ENCODE peak calls at places on chromosome 10, in nine cellular contexts. S is vagina, D is fibroblast of mammary gland, N is lower lobe of right lung, G is astrocyte of the spinal cord, Y is GM13977, M is left ventricle myocardium inferior, A is A549, Q is cardiac fibroblast. T is an unnamed sample.
A peak's percentile ranks its signal among the peaks of the same experiment; 100 is the strongest.

GRCh38 chr10:124996854-124997215 is 54.9 kb downstream of the ZRANB1 start:
- DNase-seq in S (no peak), D (no peak), N (peak; percentile 42), G (no peak), Y (peak; percentile 12), M (peak; percentile 12), A (no peak), Q (no peak), T (peak; percentile 79)

GRCh38 chr10:287814-288213 is 152.6 kb downstream of the ZMYND11 start:
- DNase-seq in S (no peak), D (no peak), N (no peak), G (no peak), Y (no peak), M (no peak), A (no peak), Q (no peak), T (no peak)

GRCh38 chr10:30154561-30154960 is 95.2 kb upstream of the JCAD start:
- DNase-seq in S (no peak), D (no peak), N (no peak), G (no peak), Y (no peak), M (no peak), A (no peak), Q (no peak), T (no peak)

GRCh38 chr10:625751-626711 is 63.4 kb downstream of the DIP2C start:
- DNase-seq in S (no peak), D (peak; percentile 17), N (peak; percentile 36), G (no peak), Y (no peak), M (no peak), A (no peak), Q (no peak), T (no peak)

GRCh38 chr10:12455774-12456173 is 106.4 kb downstream of the CAMK1D start:
- DNase-seq in S (no peak), D (peak; percentile 7), N (no peak), G (peak; percentile 50), Y (no peak), M (no peak), A (peak; percentile 22), Q (no peak), T (no peak)

GRCh38 chr10:14995964-14996565 is 36.9 kb downstream of the MEIG1 start:
- DNase-seq in S (no peak), D (no peak), N (no peak), G (no peak), Y (no peak), M (no peak), A (no peak), Q (no peak), T (no peak)

GRCh38 chr10:16592327-16592854 is 70.7 kb upstream of the C1QL3 start:
- DNase-seq in S (no peak), D (no peak), N (no peak), G (no peak), Y (no peak), M (no peak), A (no peak), Q (no peak), T (no peak)

GRCh38 chr10:70512149-70512611 is 33.6 kb downstream of the PALD1 start:
- DNase-seq in S (no peak), D (no peak), N (no peak), G (no peak), Y (no peak), M (no peak), A (no peak), Q (peak; percentile 41), T (no peak)

GRCh38 chr10:8921583-8921982 is 867.1 kb downstream of the GATA3 start:
- DNase-seq in S (no peak), D (no peak), N (no peak), G (no peak), Y (no peak), M (no peak), A (no peak), Q (no peak), T (no peak)

GRCh38 chr10:11810313-11810766 is 12.8 kb upstream of the PROSER2 start:
- DNase-seq in S (no peak), D (no peak), N (peak; percentile 26), G (peak; percentile 61), Y (no peak), M (no peak), A (peak; percentile 56), Q (peak; percentile 68), T (no peak)

GRCh38 chr10:21076381-21076780 is 179.3 kb upstream of the NEBL start:
- DNase-seq in S (no peak), D (no peak), N (no peak), G (no peak), Y (no peak), M (no peak), A (no peak), Q (peak; percentile 69), T (no peak)

GRCh38 chr10:2944788-2945187 is 122.6 kb upstream of the PFKP start:
- DNase-seq in S (no peak), D (no peak), N (no peak), G (no peak), Y (no peak), M (no peak), A (no peak), Q (no peak), T (no peak)

GRCh38 chr10:129937351-129937751 is 26.7 kb downstream of the EBF3 start:
- DNase-seq in S (no peak), D (no peak), N (no peak), G (no peak), Y (no peak), M (peak; percentile 11), A (no peak), Q (no peak), T (no peak)

GRCh38 chr10:114021135-114021534 is 22.5 kb upstream of the ADRB1 start:
- DNase-seq in S (no peak), D (no peak), N (no peak), G (no peak), Y (no peak), M (peak; percentile 30), A (no peak), Q (no peak), T (no peak)

GRCh38 chr10:37067576-37067975 is 57.8 kb upstream of the ANKRD30A start:
- DNase-seq in S (no peak), D (no peak), N (no peak), G (no peak), Y (no peak), M (no peak), A (peak; percentile 25), Q (no peak), T (no peak)

GRCh38 chr10:130769146-130770017 is 542.1 kb downstream of the TCERG1L start:
- DNase-seq in S (no peak), D (no peak), N (no peak), G (no peak), Y (no peak), M (no peak), A (no peak), Q (no peak), T (no peak)

DNA sequence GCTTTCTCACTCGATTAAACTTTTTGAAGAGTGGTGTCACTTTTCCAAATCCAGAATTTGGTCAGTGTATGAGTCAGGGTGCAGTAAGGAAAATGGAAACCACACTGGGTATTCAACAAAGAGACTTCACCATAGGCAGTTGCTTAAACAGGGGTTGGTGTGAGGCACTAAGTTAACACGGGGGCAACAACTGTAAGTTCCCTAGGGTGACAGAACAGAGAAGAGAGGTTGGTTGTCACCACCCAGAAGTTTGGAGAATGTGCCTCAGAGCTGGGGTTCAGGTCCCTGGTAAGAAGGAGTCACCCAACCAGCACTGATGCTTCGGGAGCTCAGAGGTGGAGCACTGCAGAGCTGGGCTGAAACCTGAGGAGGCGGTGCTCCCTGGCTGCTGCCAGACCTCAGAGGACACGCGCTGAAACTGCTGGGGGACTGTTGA is 170.4 kb downstream of the ARID5B start:
- DNase-seq in S (no peak), D (peak; percentile 69), N (no peak), G (peak; percentile 72), Y (no peak), M (no peak), A (no peak), Q (no peak), T (no peak)
- TF ChIP-seq CTCF in S (no peak), D (no peak), N (no peak), G (no peak), Y (no peak), M (no peak), A (no peak), Q (no peak), T (no peak)

DNA sequence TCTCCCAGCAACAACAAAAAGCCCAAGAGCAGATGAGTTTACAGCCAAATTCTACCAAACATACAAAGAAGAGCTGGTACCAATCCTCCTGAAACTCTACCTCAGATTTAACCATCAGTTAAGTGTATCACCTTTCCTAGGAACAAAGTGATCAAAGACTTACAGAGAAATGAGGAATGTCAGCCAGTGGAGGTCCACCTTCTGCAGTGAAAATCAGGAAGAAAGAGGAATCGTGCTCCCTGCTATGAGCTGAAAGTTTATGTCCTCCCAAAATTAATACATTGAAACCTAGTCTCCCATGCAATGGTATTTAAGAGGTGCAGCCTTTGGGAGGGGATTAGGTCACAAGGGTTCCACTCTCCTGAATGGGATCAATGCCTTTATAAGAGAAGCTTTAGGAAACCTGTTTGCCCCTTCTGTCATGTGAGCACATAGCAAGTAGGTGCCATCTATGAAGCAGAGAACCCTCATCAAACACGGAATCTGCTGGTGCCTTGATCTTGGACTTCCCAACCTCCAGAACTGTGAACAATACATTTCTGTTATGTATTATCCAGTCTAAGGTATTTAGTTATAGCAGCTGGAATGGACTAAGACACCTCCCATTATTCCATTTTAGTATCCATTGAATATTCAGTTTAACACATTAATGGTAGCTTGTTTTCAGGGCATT is 139.0 kb upstream of the FZD8 start:
- DNase-seq in S (no peak), D (peak; percentile 29), N (no peak), G (no peak), Y (no peak), M (no peak), A (no peak), Q (peak; percentile 19), T (no peak)
- TF ChIP-seq CTCF in S (no peak), D (peak; percentile 22), N (no peak), G (no peak), Y (no peak), M (peak; percentile 23), A (no peak), Q (no peak), T (peak; percentile 22)

GRCh38 chr10:116122126-116122525 is 150.9 kb downstream of the GFRA1 start:
- DNase-seq in S (peak; percentile 49), D (no peak), N (no peak), G (no peak), Y (no peak), M (no peak), A (no peak), Q (no peak), T (no peak)
- TF ChIP-seq CTCF in S (no peak), D (no peak), N (no peak), G (no peak), Y (no peak), M (no peak), A (no peak), Q (no peak), T (no peak)

DNA sequence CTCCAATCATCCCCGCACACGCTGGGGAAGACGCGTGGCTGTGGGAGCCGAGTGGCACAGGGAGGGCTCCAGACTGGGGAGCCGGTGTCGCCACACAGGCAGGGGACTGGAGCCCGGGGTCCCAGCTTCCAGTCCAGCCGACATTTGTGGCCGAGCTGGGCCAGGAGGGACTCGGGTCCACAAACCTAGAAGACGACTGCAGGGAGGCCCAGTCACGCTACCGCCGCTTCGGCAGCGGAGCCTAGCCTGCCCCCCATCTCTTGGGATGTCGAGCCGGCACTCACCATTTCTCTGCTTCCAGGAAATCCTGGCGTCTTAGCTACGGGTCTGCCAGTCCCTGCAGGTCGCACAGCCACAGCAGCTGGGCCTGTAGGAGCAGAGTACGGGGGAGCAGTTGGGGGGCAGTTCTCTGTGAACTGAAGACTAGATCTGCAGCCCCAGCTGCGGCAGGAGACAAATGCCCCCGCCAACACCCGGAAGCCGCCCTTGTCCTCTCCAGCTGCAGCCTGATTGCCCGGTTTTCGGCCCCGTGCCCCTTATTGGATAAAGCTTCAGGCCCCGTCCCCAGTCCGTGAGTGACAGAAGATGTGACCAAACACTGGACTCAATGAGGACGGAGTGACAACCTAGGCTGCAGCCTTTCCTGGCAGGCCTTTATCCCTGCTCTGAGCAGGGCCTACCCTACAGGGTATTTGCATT is 270.7 kb downstream of the ZNF33B start:
- DNase-seq in S (no peak), D (peak; percentile 94), N (peak; percentile 84), G (peak; percentile 91), Y (peak; percentile 23), M (peak; percentile 88), A (no peak), Q (peak; percentile 98), T (no peak)
- TF ChIP-seq CTCF in S (no peak), D (no peak), N (no peak), G (no peak), Y (no peak), M (no peak), A (no peak), Q (no peak), T (no peak)

T was measured in chondrocyte.